ENCODE peak calls at places on chromosomes 4 and X, in seven cellular contexts. Z, Y, A, T, M, L and F are unnamed samples. For H3K27me3, the result is how much of the 10 kb centered on the place peaks cover.

GRCh38 chrX:72045141-72045540 is 86.6 kb downstream of the RTL5 start:
- DNase-seq in Z (no peak), Y (no peak), A (no peak), T (peak), M (no peak), L (no peak), F (no peak)

GRCh38 chrX:74179071-74179470 is 124.9 kb upstream of the ZCCHC13 start:
- DNase-seq in Z (no peak), Y (no peak), A (peak), T (no peak), M (no peak), L (no peak), F (no peak)

GRCh38 chr4:67746797-67747495 is 7.2 kb downstream of the GNRHR start:
- DNase-seq in Z (no peak), Y (no peak), A (no peak), T (no peak), M (no peak), L (no peak), F (no peak)

GRCh38 chrX:140190441-140191108 is 225.3 kb upstream of the CXorf66 start:
- DNase-seq in Z (no peak), Y (no peak), A (no peak), T (no peak), M (no peak), L (no peak), F (no peak)

GRCh38 chr4:153008578-153009199 is 72.6 kb downstream of the FHDC1 start:
- DNase-seq in Z (no peak), Y (no peak), A (no peak), T (no peak), M (no peak), L (no peak), F (no peak)

GRCh38 chr4:4755306-4755705 is 104.2 kb upstream of the MSX1 start:
- DNase-seq in Z (no peak), Y (no peak), A (no peak), T (no peak), M (no peak), L (no peak), F (no peak)

GRCh38 chr4:104490096-104490769 is 4.5 kb downstream of the CXXC4 start:
- DNase-seq in Z (no peak), Y (no peak), A (no peak), T (no peak), M (no peak), L (peak), F (no peak)

GRCh38 chr4:74327751-74328150 is 19.5 kb downstream of the EPGN start:
- DNase-seq in Z (no peak), Y (no peak), A (no peak), T (no peak), M (no peak), L (no peak), F (no peak)

GRCh38 chrX:129115104-129115503 is 408.2 kb downstream of the SMARCA1 start:
- DNase-seq in Z (no peak), Y (no peak), A (no peak), T (no peak), M (no peak), L (no peak), F (no peak)

GRCh38 chr4:97587912-97588311 is 555.4 kb downstream of the STPG2 start:
- DNase-seq in Z (no peak), Y (no peak), A (no peak), T (no peak), M (peak), L (no peak), F (no peak)

GRCh38 chr4:14338206-14338605 is 664.1 kb upstream of the CPEB2 start:
- DNase-seq in Z (no peak), Y (no peak), A (no peak), T (no peak), M (no peak), L (no peak), F (no peak)

GRCh38 chrX:31301941-31302340 is 230.1 kb upstream of the FTHL17 start:
- DNase-seq in Z (no peak), Y (no peak), A (no peak), T (no peak), M (no peak), L (no peak), F (no peak)
- H3K27me3 ChIP-seq in Z (under half), Y (under half), A (under half), T (under half), M (under half), L (under half), F (under half)

DNA sequence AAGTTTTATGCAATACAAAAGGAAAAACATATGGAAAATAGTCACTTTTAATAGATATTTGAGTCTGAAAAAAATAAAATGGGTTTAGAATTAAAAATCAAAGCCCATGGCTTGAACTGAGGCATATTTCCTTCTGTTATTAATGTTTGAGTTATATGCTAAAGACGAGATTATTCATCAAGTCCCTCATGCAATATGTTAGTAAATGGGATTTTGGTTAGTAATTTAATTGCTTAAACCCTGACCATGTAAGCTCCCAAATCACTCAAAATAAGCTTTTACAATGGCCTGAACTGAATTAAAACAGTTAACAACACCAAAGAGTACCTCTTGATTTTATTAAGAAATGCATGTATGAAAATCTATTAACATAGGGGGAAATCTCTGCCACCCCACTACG is 12.1 kb downstream of the UNC5C start:
- DNase-seq in Z (no peak), Y (no peak), A (no peak), T (no peak), M (no peak), L (no peak), F (no peak)
- H3K4me3 ChIP-seq in Z (no peak), Y (no peak), A (no peak), T (no peak), M (no peak), L (no peak), F (peak)

GRCh38 chr4:48748949-48749596 is 31.0 kb downstream of the FRYL start:
- DNase-seq in Z (no peak), Y (no peak), A (no peak), T (no peak), M (no peak), L (no peak), F (no peak)
- H3K27ac ChIP-seq in Z (no peak), Y (no peak), A (no peak), T (no peak), M (peak), L (no peak), F (no peak)

GRCh38 chr4:162274354-162274753 is 110.6 kb upstream of the FSTL5 start:
- DNase-seq in Z (no peak), Y (no peak), A (no peak), T (no peak), M (no peak), L (no peak), F (no peak)
- H3K27me3 ChIP-seq in Z (under half), Y (under half), A (under half), T (under half), M (under half), L (under half), F (under half)

GRCh38 chr4:88012652-88013051 is 5.2 kb downstream of the PKD2 start:
- DNase-seq in Z (no peak), Y (no peak), A (no peak), T (no peak), M (no peak), L (no peak), F (no peak)

GRCh38 chr4:88009871-88010270 is 2.4 kb downstream of the PKD2 start:
- DNase-seq in Z (no peak), Y (no peak), A (no peak), T (no peak), M (no peak), L (no peak), F (no peak)

GRCh38 chr4:88008624-88009235 is 1.3 kb downstream of the PKD2 start:
- DNase-seq in Z (no peak), Y (no peak), A (no peak), T (no peak), M (no peak), L (no peak), F (no peak)

GRCh38 chr4:88008133-88008621 is 742 bp downstream of the PKD2 start:
- DNase-seq in Z (no peak), Y (peak), A (no peak), T (peak), M (no peak), L (peak), F (peak)

GRCh38 chr4:88010921-88011320 is 3.5 kb downstream of the PKD2 start:
- DNase-seq in Z (no peak), Y (no peak), A (no peak), T (no peak), M (no peak), L (no peak), F (no peak)
- H3K4me3 ChIP-seq in Z (no peak), Y (no peak), A (peak), T (peak), M (no peak), L (no peak), F (peak)

DNA sequence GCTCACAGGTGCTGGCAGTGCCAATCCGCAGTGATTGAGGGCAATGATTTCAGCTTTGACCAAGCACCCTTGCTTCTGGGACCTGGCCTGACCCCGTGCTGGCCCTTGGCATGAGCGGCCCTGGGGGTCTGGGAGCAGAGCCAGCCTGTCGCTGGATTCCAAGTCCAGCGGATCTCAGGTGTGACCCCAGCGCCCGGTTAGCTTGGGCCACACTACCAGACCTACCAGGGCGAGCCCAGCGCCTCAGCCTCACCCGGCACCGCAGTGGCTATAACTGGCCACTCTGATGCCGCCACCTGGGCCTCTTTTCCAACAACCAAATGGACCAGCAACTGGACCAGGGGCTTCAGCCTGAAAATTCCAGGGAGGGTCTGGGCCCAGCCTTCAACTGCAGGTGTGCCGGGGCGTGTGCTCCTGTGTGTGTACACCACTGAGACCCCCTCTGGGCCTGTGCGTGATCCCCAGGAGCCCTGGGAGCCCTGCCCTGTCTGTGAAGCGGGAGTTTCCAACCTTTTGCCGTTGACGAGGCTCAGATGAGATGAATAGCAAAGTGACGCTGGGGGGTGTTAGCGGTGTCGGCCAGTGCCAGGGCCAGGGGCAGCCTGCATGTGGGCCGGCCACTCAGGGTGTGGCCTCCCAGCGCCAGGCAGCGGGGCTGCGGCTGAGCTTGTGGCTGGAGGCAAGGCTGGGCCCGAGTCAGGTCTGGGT is 658 bp downstream of the SH3TC1 start:
- DNase-seq in Z (no peak), Y (no peak), A (no peak), T (no peak), M (no peak), L (no peak), F (no peak)
- H3K27ac ChIP-seq in Z (peak), Y (peak), A (peak), T (peak), M (peak), L (peak), F (no peak)